ENCODE peak calls at places on chromosomes 3 and 15, in four cellular contexts. E is NCI-H2029, M is RCC 7860, B is cardiac fibroblast. S is an unnamed sample.

GRCh38 chr3:116314476-116314875 is 130.8 kb downstream of the LSAMP start:
- DNase-seq in M (no peak), E (no peak), B (peak; percentile 49), S (no peak)

GRCh38 chr3:18572809-18573208 is 147.7 kb upstream of the SATB1 start:
- DNase-seq in B (no peak), E (no peak), M (no peak), S (no peak)

GRCh38 chr15:90686435-90687218 is 30.5 kb upstream of the BLM start:
- DNase-seq in B (no peak), E (no peak), M (no peak), S (no peak)

GRCh38 chr3:29513236-29513635 is 232.4 kb downstream of the RBMS3 start:
- DNase-seq in B (peak; percentile 67), E (no peak), M (peak; percentile 60), S (no peak)

GRCh38 chr3:189132125-189132744 is 39.5 kb upstream of the TPRG1 start:
- DNase-seq in E (no peak), M (peak; percentile 78), B (peak; percentile 84), S (peak; percentile 79)

GRCh38 chr15:75731248-75732100 is 18.8 kb upstream of the CSPG4 start:
- DNase-seq in E (no peak), M (no peak), B (peak; percentile 71), S (peak; percentile 65)

GRCh38 chr3:195204360-195205166 is 66.4 kb downstream of the XXYLT1 start:
- DNase-seq in M (peak; percentile 95), E (peak; percentile 47), B (peak; percentile 84), S (no peak)

GRCh38 chr3:5019411-5020261 is 40.4 kb downstream of the BHLHE40 start:
- DNase-seq in B (no peak), M (no peak), E (no peak), S (no peak)

GRCh38 chr15:34038023-34038403 is 991 bp downstream of the AVEN start:
- DNase-seq in B (no peak), E (no peak), M (no peak), S (no peak)

GRCh38 chr3:134752761-134753461 is 42.1 kb upstream of the EPHB1 start:
- DNase-seq in M (no peak), E (no peak), B (no peak), S (no peak)

GRCh38 chr3:185583925-185584324 is 2.2 kb upstream of the SENP2 start:
- DNase-seq in M (no peak), E (no peak), B (no peak), S (no peak)

GRCh38 chr3:126266291-126266840 is 86.0 kb upstream of the ALDH1L1 start:
- DNase-seq in B (peak; percentile 61), E (no peak), M (no peak), S (no peak)

GRCh38 chr3:18937574-18937973 is 210.7 kb upstream of the KCNH8 start:
- DNase-seq in E (no peak), M (no peak), B (no peak), S (no peak)

GRCh38 chr3:197234947-197235914 is 63.2 kb downstream of the DLG1 start:
- DNase-seq in E (no peak), B (no peak), M (no peak), S (no peak)